ENCODE peak calls at places on chromosome 14, in four cellular contexts. A is NCI-H748 treated with DMSO at 0.1 percent for 48 hours, H is germinal center, T is cardiac muscle cell. Y is an unnamed sample.

GRCh38 chr14:45519770-45520169 is 266.8 kb upstream of the MIS18BP1 start:
- DNase-seq in T (no peak), H (no peak), A (no peak), Y (no peak)

GRCh38 chr14:94303111-94303510 is 10.0 kb upstream of the SERPINA10 start:
- DNase-seq in A (no peak), H (no peak), T (no peak), Y (no peak)

GRCh38 chr14:75450381-75451276 is 22.8 kb downstream of the JDP2 start:
- DNase-seq in T (no peak), H (no peak), A (no peak), Y (no peak)

GRCh38 chr14:67962215-67962644 is 142.7 kb downstream of the RAD51B start:
- DNase-seq in A (no peak), H (peak), T (peak), Y (peak)

GRCh38 chr14:73771848-73772705 is 57.9 kb upstream of the PNMA1 start:
- DNase-seq in T (peak), A (no peak), H (peak), Y (peak)

GRCh38 chr14:98278805-98279204 is 993.2 kb downstream of the BCL11B start:
- DNase-seq in A (no peak), T (no peak), H (no peak), Y (no peak)

GRCh38 chr14:99730876-99731351 is 46.8 kb downstream of the CYP46A1 start:
- DNase-seq in T (no peak), A (no peak), H (no peak), Y (no peak)

GRCh38 chr14:29671034-29671433 is 256.6 kb downstream of the PRKD1 start:
- DNase-seq in A (peak), H (no peak), T (peak), Y (no peak)

GRCh38 chr14:65304963-65305362 is 107.6 kb upstream of the FUT8 start:
- DNase-seq in H (no peak), A (no peak), T (no peak), Y (no peak)

GRCh38 chr14:73491256-73491976 is 683 bp downstream of the RIOX1 start:
- DNase-seq in T (peak), A (peak), H (peak), Y (peak)

GRCh38 chr14:57302883-57303282 is 34.1 kb downstream of the AP5M1 start:
- DNase-seq in A (no peak), H (no peak), T (peak), Y (no peak)

GRCh38 chr14:104356738-104357688 is 218.6 kb downstream of the KIF26A start:
- DNase-seq in T (no peak), H (no peak), A (no peak), Y (no peak)

GRCh38 chr14:64942531-64943111 is at the start of gene GPX2:
- DNase-seq in H (no peak), A (peak), T (no peak), Y (no peak)

GRCh38 chr14:87131879-87132278 is 861.1 kb downstream of the GALC start:
- DNase-seq in T (no peak), A (peak), H (no peak), Y (no peak)

GRCh38 chr14:92637228-92637627 is 111.2 kb downstream of the LGMN start:
- DNase-seq in T (peak), A (peak), H (no peak), Y (no peak)

GRCh38 chr14:53619625-53620324 is 336.9 kb downstream of the BMP4 start:
- DNase-seq in H (no peak), T (peak), A (no peak), Y (no peak)

GRCh38 chr14:56065621-56066295 is 52.5 kb upstream of the PELI2 start:
- DNase-seq in T (no peak), A (no peak), H (no peak), Y (no peak)

GRCh38 chr14:89524412-89524811 is 107.4 kb upstream of the FOXN3 start:
- DNase-seq in A (no peak), T (no peak), H (no peak), Y (no peak)